ENCODE peak calls at places on chromosomes 1 and 21, in five cellular contexts. P is foreskin fibroblast, E is OCI-LY7, G is stomach, C is fibroblast of mammary gland. X is an unnamed sample.

GRCh38 chr1:45870500-45870899 is 67.1 kb downstream of the MAST2 start:
- DNase-seq in P (no peak), E (no peak), G (no peak), C (no peak), X (no peak)

GRCh38 chr1:233981042-233981670 is 76.7 kb downstream of the SLC35F3 start:
- DNase-seq in P (no peak), E (no peak), G (no peak), C (no peak), X (no peak)

GRCh38 chr1:90717665-90718410 is 736 bp upstream of the BARHL2 start:
- DNase-seq in P (peak), E (no peak), G (no peak), C (peak), X (peak)

GRCh38 chr1:32741067-32741416 is 38.5 kb upstream of the SYNC start:
- DNase-seq in P (no peak), E (no peak), G (no peak), C (no peak), X (no peak)

GRCh38 chr1:94538243-94538827 is 3.2 kb downstream of the F3 start:
- DNase-seq in P (no peak), E (no peak), G (no peak), C (no peak), X (no peak)

GRCh38 chr1:162145280-162145965 is 75.9 kb downstream of the NOS1AP start:
- DNase-seq in P (no peak), E (no peak), G (no peak), C (no peak), X (no peak)

GRCh38 chr21:34885636-34886553 is 163.2 kb downstream of the RUNX1 start:
- DNase-seq in P (no peak), E (no peak), G (no peak), C (no peak), X (no peak)

GRCh38 chr1:153881764-153882163 is 41.0 kb downstream of the GATAD2B start:
- DNase-seq in P (peak), E (no peak), G (no peak), C (peak), X (peak)

GRCh38 chr1:160108888-160109662 is 6.5 kb upstream of the ATP1A2 start:
- DNase-seq in P (peak), E (peak), G (no peak), C (peak), X (peak)

GRCh38 chr1:161399257-161399998 is 31.8 kb upstream of the CFAP126 start:
- DNase-seq in P (peak), E (peak), G (peak), C (peak), X (peak)

GRCh38 chr21:19268634-19269138 is 865.1 kb upstream of the TMPRSS15 start:
- DNase-seq in P (no peak), E (no peak), G (no peak), C (no peak), X (no peak)

GRCh38 chr21:37580690-37581089 is 214.1 kb downstream of the DYRK1A start:
- DNase-seq in P (no peak), E (no peak), G (no peak), C (no peak), X (no peak)

GRCh38 chr1:65229201-65229600 is 80.1 kb upstream of the DNAJC6 start:
- DNase-seq in P (no peak), E (no peak), G (no peak), C (no peak), X (no peak)

GRCh38 chr1:155006601-155007101 is 4.0 kb downstream of the ZBTB7B start:
- DNase-seq in P (no peak), E (peak), G (no peak), C (no peak), X (no peak)

GRCh38 chr1:222370911-222371717 is 176.8 kb downstream of the HHIPL2 start:
- DNase-seq in P (peak), E (no peak), G (no peak), C (peak), X (peak)

GRCh38 chr1:183934284-183934683 is 103.2 kb downstream of the COLGALT2 start:
- DNase-seq in P (no peak), E (no peak), G (no peak), C (no peak), X (no peak)

GRCh38 chr21:14376854-14377253 is 6.1 kb downstream of the HSPA13 start:
- DNase-seq in P (no peak), E (peak), G (no peak), C (no peak), X (no peak)

GRCh38 chr21:37270576-37271365 is 3.6 kb upstream of the VPS26C start:
- DNase-seq in P (no peak), E (no peak), G (no peak), C (no peak), X (no peak)

GRCh38 chr1:175823401-175823800 is 80.0 kb upstream of the TNR start:
- DNase-seq in P (no peak), E (no peak), G (no peak), C (peak), X (peak)

GRCh38 chr1:119387858-119388257 is 19.3 kb downstream of the HAO2 start:
- DNase-seq in P (no peak), E (no peak), G (no peak), C (no peak), X (no peak)

GRCh38 chr1:119384591-119384990 is 16.0 kb downstream of the HAO2 start:
- DNase-seq in P (no peak), E (no peak), G (no peak), C (no peak), X (no peak)

GRCh38 chr1:119388450-119388849 is 19.9 kb downstream of the HAO2 start:
- DNase-seq in P (no peak), E (no peak), G (no peak), C (no peak), X (no peak)

GRCh38 chr1:119380983-119381662 is 12.5 kb downstream of the HAO2 start:
- DNase-seq in P (no peak), E (no peak), G (no peak), C (no peak), X (no peak)

DNA sequence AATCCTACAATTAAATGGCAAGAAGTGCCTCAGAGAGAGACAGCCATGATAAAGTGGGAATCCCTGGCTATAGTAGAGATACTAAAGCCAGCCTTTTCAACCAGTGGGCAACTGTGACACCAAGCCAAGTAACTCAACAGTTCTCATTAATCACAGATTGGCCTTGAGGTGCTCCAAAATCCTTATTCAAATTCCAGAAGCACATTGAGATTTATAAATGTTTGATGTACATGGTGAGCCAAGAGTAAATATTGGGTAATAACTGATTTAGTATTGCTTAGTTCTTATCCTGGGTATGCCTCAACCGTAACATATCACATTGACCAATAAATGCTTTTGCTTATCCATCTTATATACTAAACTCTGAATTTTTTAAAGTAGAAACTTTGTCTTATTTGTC is 17.1 kb downstream of the HAO2 start:
- DNase-seq in P (no peak), E (no peak), G (no peak), C (no peak), X (no peak)
- TF ChIP-seq CTCF in P (no peak), E (no peak), G (no peak), C (no peak), X (no peak)

DNA sequence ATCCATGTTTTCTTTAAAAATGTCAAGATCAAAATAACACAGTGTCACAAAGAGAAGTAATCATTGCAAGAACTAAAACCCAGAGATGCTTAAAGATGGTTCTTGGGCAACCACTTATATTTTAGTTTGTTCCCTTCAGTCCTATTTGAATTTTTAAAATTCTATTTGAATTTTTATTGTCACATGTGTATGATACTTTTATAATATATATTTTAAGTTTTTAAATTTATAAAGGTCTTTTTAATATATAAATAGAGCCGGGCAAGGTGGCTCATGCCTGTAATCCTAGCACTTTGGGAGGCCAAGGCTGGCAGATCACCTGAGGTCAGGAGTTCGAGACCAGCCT is 22.3 kb upstream of the DISC1 start:
- DNase-seq in P (no peak), E (no peak), G (no peak), C (no peak), X (no peak)
- H3K4me3 ChIP-seq in P (no peak), E (peak), G (peak), C (no peak), X (no peak)

GRCh38 chr21:26842300-26842699 is 2.9 kb downstream of the ADAMTS1 start:
- DNase-seq in P (no peak), E (no peak), G (no peak), C (peak), X (peak)

GRCh38 chr21:26844258-26845065 is 747 bp downstream of the ADAMTS1 start:
- DNase-seq in P (no peak), E (no peak), G (no peak), C (no peak), X (peak)

GRCh38 chr21:26845066-26845749 is at the start of gene ADAMTS1:
- DNase-seq in P (peak), E (no peak), G (peak), C (peak), X (peak)

GRCh38 chr21:26843912-26844257 is 1.3 kb downstream of the ADAMTS1 start:
- DNase-seq in P (no peak), E (no peak), G (no peak), C (peak), X (peak)

GRCh38 chr21:26842976-26843911 is 2.0 kb downstream of the ADAMTS1 start:
- DNase-seq in P (peak), E (no peak), G (peak), C (peak), X (peak)
- TF ChIP-seq CTCF in P (peak), E (no peak), G (no peak), C (peak), X (peak)

GRCh38 chr1:76154213-76154956 is 79.8 kb downstream of the ST6GALNAC3 start:
- DNase-seq in P (peak), E (peak), G (peak), C (peak), X (peak)
- H3K4me3 ChIP-seq in P (peak), E (peak), G (peak), C (peak), X (peak)

GRCh38 chr1:53314606-53315005 is 13.3 kb downstream of the LRP8 start:
- DNase-seq in P (no peak), E (no peak), G (no peak), C (no peak), X (no peak)

GRCh38 chr1:53315456-53316048 is 12.3 kb downstream of the LRP8 start:
- DNase-seq in P (no peak), E (no peak), G (peak), C (no peak), X (no peak)

GRCh38 chr1:53316742-53317650 is 10.9 kb downstream of the LRP8 start:
- DNase-seq in P (no peak), E (no peak), G (no peak), C (no peak), X (no peak)

GRCh38 chr1:53317651-53318539 is 10.0 kb downstream of the LRP8 start:
- DNase-seq in P (no peak), E (no peak), G (no peak), C (no peak), X (no peak)

DNA sequence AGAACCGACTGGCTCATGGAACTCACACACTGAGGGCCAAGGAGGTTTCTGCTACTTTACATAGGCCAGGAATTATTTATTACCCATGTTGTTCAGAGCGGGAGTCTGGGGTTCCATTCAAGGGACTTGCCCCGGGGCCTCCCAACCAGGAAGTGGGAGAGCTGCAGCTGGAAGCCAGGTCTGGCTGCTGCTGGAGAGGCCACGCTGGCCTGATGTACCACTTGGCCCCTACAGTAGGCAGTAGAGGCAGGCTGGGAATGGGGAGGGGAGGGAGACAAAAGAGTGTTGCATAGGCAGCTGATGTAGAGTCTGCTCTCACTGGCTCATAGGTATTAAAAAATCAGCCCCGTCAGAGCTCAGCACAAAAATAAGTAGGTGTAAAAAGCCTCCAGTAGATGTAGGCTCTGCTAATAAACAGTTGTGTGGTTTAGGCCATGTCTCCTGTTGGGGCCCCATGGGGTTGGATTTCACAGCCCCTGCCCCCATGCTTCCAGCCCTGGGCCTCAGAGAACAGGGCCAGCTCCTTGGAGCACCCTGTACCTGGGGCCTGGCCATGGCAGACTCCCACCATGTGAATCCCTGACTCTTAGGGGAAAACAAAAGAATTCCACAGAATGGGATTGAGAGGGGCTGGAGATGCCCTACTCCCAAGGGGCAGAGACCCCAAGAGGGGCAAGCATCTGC is 11.7 kb downstream of the LRP8 start:
- DNase-seq in P (no peak), E (no peak), G (no peak), C (no peak), X (no peak)
- TF ChIP-seq CTCF in P (no peak), E (no peak), G (no peak), C (no peak), X (no peak)

DNA sequence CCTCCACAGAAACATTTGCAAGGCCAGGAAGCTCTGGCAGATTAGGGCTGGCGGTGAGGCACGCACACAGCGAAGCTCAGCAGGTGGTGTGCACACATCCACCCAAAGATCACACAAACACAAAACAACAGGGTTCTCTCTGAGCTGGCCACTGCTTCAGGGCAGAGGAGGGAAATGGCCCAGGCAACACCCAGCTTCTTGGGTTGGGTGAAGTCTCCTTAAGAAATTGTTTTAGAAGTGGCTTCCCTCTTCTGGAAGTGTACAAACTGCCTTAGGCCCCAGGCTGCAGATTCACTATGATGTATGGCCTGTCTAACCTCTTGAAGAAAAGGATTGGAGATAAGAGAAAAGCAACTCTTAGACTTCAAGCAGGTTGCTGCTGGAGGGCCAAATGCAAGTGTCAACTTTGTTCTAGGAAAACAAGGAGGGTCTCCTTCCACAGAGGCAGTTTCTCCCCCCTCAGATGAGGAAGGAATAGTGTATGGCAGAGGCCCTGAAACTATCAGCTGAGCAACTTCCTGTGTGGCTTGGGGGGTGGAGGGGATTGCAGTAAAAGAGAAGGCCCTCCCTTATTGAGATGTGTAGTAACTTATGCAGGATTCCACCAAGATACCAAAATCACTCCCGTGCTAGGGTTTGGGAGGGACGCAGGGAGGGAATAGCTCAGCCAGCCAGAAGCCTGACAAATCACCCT is 2.1 kb downstream of the RCSD1 start:
- DNase-seq in P (no peak), E (peak), G (no peak), C (no peak), X (no peak)
- H3K4me3 ChIP-seq in P (no peak), E (peak), G (peak), C (no peak), X (no peak)

DNA sequence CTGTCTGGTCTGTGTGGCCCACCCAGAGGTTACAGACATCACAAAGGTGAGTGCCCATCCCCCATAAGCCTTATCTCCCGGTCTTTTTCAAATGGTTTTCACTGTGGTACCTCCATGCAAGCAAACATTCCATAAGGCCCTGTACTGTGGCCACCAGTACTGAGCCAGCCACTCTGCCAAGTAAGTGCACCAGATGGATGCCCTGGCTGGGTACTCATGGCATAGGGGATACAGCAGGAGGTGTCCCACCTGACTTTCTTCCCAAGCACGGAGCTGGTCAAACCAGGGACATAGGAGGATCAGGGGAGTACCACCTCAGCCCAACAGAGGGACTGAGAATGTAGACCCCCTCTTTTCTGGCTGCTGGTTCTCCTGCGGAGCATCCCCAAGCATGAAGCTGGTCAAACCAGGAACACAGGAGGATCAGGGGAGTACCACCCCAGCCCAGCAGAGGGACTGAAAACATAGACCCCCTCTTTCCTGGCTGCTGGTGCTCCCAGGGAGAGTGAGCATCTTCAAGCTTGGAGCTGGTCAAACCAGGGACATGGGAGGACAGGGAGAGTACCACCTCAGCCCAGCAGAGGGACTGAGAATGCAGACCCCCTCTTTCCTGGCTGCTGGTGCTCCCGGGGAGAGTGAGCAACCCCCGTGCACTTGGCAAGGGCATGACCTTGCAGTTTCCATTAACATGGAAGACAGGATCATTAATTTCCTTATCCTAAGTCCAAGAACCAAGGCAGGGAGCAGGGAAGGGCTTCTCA is 81.8 kb upstream of the KLHDC7A start:
- DNase-seq in P (no peak), E (no peak), G (no peak), C (no peak), X (no peak)
- TF ChIP-seq CTCF in P (no peak), E (no peak), G (no peak), C (no peak), X (no peak)

GRCh38 chr1:88003255-88003654 is 674.6 kb downstream of the LMO4 start:
- DNase-seq in P (no peak), E (no peak), G (no peak), C (no peak), X (no peak)
- H3K4me3 ChIP-seq in P (no peak), E (no peak), G (no peak), C (no peak), X (no peak)

GRCh38 chr1:186682721-186683120 is 2.5 kb upstream of the PTGS2 start:
- DNase-seq in P (peak), E (no peak), G (no peak), C (peak), X (peak)
- TF ChIP-seq CTCF in P (peak), E (peak), G (no peak), C (peak), X (peak)